ENCODE peak calls at places on chromosomes 5 and 9, in eight cellular contexts. One of them, this sample, is unnamed.

GRCh38 chr5:111953351-111954127 is 196.5 kb upstream of the NREP start:
- DNase-seq in GM12891: no peak
- DNase-seq in GM12892: no peak
- DNase-seq in prostate gland: no peak
- DNase-seq in gastrocnemius medialis: no peak
- DNase-seq in right lobe of liver: no peak
- DNase-seq in HCT116: no peak
- DNase-seq in body of pancreas: no peak
- DNase-seq in this sample: no peak

GRCh38 chr9:5876026-5876425 is 14.7 kb upstream of the MLANA start:
- DNase-seq in GM12891: no peak
- DNase-seq in GM12892: no peak
- DNase-seq in prostate gland: no peak
- DNase-seq in gastrocnemius medialis: no peak
- DNase-seq in right lobe of liver: no peak
- DNase-seq in HCT116: no peak
- DNase-seq in body of pancreas: no peak
- DNase-seq in this sample: no peak

GRCh38 chr5:168683247-168683926 is 104.2 kb upstream of the PANK3 start:
- DNase-seq in GM12891: no peak
- DNase-seq in GM12892: no peak
- DNase-seq in prostate gland: no peak
- DNase-seq in gastrocnemius medialis: no peak
- DNase-seq in right lobe of liver: no peak
- DNase-seq in HCT116: no peak
- DNase-seq in body of pancreas: no peak
- DNase-seq in this sample: peak

GRCh38 chr9:37262410-37262809 is 142.0 kb downstream of the ZCCHC7 start:
- DNase-seq in GM12891: no peak
- DNase-seq in GM12892: no peak
- DNase-seq in prostate gland: no peak
- DNase-seq in gastrocnemius medialis: no peak
- DNase-seq in right lobe of liver: no peak
- DNase-seq in HCT116: no peak
- DNase-seq in body of pancreas: peak
- DNase-seq in this sample: peak

GRCh38 chr9:135695642-135696041 is 3.6 kb downstream of the SOHLH1 start:
- DNase-seq in GM12891: no peak
- DNase-seq in GM12892: no peak
- DNase-seq in prostate gland: no peak
- DNase-seq in gastrocnemius medialis: no peak
- DNase-seq in right lobe of liver: no peak
- DNase-seq in HCT116: no peak
- DNase-seq in body of pancreas: no peak
- DNase-seq in this sample: no peak

GRCh38 chr9:130825051-130825651 is 9.9 kb upstream of the ABL1 start:
- DNase-seq in GM12891: no peak
- DNase-seq in GM12892: no peak
- DNase-seq in prostate gland: no peak
- DNase-seq in gastrocnemius medialis: no peak
- DNase-seq in right lobe of liver: no peak
- DNase-seq in HCT116: no peak
- DNase-seq in body of pancreas: no peak
- DNase-seq in this sample: no peak

GRCh38 chr9:113631811-113632665 is 168.5 kb downstream of the RGS3 start:
- DNase-seq in GM12891: no peak
- DNase-seq in GM12892: no peak
- DNase-seq in prostate gland: no peak
- DNase-seq in gastrocnemius medialis: no peak
- DNase-seq in right lobe of liver: no peak
- DNase-seq in HCT116: no peak
- DNase-seq in body of pancreas: no peak
- DNase-seq in this sample: no peak

GRCh38 chr9:131960805-131961495 is 118.7 kb downstream of the MED27 start:
- DNase-seq in GM12891: no peak
- DNase-seq in GM12892: no peak
- DNase-seq in prostate gland: no peak
- DNase-seq in gastrocnemius medialis: no peak
- DNase-seq in right lobe of liver: no peak
- DNase-seq in HCT116: no peak
- DNase-seq in body of pancreas: no peak
- DNase-seq in this sample: no peak

GRCh38 chr5:124747770-124748686 is 1.6 kb upstream of the ZNF608 start:
- DNase-seq in GM12891: no peak
- DNase-seq in GM12892: no peak
- DNase-seq in prostate gland: no peak
- DNase-seq in gastrocnemius medialis: no peak
- DNase-seq in right lobe of liver: no peak
- DNase-seq in HCT116: no peak
- DNase-seq in body of pancreas: no peak
- DNase-seq in this sample: peak

GRCh38 chr5:20367178-20367577 is 379.2 kb upstream of the CDH18 start:
- DNase-seq in GM12891: no peak
- DNase-seq in GM12892: no peak
- DNase-seq in prostate gland: peak
- DNase-seq in gastrocnemius medialis: no peak
- DNase-seq in right lobe of liver: peak
- DNase-seq in HCT116: no peak
- DNase-seq in body of pancreas: peak
- DNase-seq in this sample: no peak

GRCh38 chr5:88145603-88146467 is 122.8 kb downstream of the TMEM161B start:
- DNase-seq in GM12891: no peak
- DNase-seq in GM12892: no peak
- DNase-seq in prostate gland: no peak
- DNase-seq in gastrocnemius medialis: no peak
- DNase-seq in right lobe of liver: no peak
- DNase-seq in HCT116: no peak
- DNase-seq in body of pancreas: no peak
- DNase-seq in this sample: no peak

GRCh38 chr9:91623004-91623403 is 199.4 kb upstream of the NFIL3 start:
- DNase-seq in GM12891: no peak
- DNase-seq in GM12892: no peak
- DNase-seq in prostate gland: no peak
- DNase-seq in gastrocnemius medialis: no peak
- DNase-seq in right lobe of liver: no peak
- DNase-seq in HCT116: no peak
- DNase-seq in body of pancreas: no peak
- DNase-seq in this sample: no peak

GRCh38 chr9:93041108-93041802 is 17.2 kb upstream of the SUSD3 start:
- DNase-seq in GM12891: no peak
- DNase-seq in GM12892: no peak
- DNase-seq in prostate gland: no peak
- DNase-seq in gastrocnemius medialis: no peak
- DNase-seq in right lobe of liver: no peak
- DNase-seq in HCT116: peak
- DNase-seq in body of pancreas: no peak
- DNase-seq in this sample: no peak

GRCh38 chr5:61159841-61160240 is 2.4 kb downstream of the SMIM15 start:
- DNase-seq in GM12891: no peak
- DNase-seq in GM12892: no peak
- DNase-seq in prostate gland: no peak
- DNase-seq in gastrocnemius medialis: no peak
- DNase-seq in right lobe of liver: no peak
- DNase-seq in HCT116: no peak
- DNase-seq in body of pancreas: no peak
- DNase-seq in this sample: no peak

GRCh38 chr5:179697108-179697507 is 1.7 kb upstream of the CANX start:
- DNase-seq in GM12891: no peak
- DNase-seq in GM12892: no peak
- DNase-seq in prostate gland: no peak
- DNase-seq in gastrocnemius medialis: no peak
- DNase-seq in right lobe of liver: peak
- DNase-seq in HCT116: no peak
- DNase-seq in body of pancreas: no peak
- DNase-seq in this sample: no peak

GRCh38 chr5:179696605-179697004 is 2.2 kb upstream of the CANX start:
- DNase-seq in GM12891: no peak
- DNase-seq in GM12892: no peak
- DNase-seq in prostate gland: no peak
- DNase-seq in gastrocnemius medialis: no peak
- DNase-seq in right lobe of liver: no peak
- DNase-seq in HCT116: no peak
- DNase-seq in body of pancreas: no peak
- DNase-seq in this sample: peak

GRCh38 chr5:179698935-179699639 is at the start of gene CANX:
- DNase-seq in GM12891: no peak
- DNase-seq in GM12892: no peak
- DNase-seq in prostate gland: no peak
- DNase-seq in gastrocnemius medialis: no peak
- DNase-seq in right lobe of liver: no peak
- DNase-seq in HCT116: no peak
- DNase-seq in body of pancreas: no peak
- DNase-seq in this sample: no peak

GRCh38 chr5:179699640-179700298 is 1.0 kb downstream of the CANX start:
- DNase-seq in GM12891: no peak
- DNase-seq in GM12892: no peak
- DNase-seq in prostate gland: no peak
- DNase-seq in gastrocnemius medialis: no peak
- DNase-seq in right lobe of liver: no peak
- DNase-seq in HCT116: no peak
- DNase-seq in body of pancreas: peak
- DNase-seq in this sample: peak

DNA sequence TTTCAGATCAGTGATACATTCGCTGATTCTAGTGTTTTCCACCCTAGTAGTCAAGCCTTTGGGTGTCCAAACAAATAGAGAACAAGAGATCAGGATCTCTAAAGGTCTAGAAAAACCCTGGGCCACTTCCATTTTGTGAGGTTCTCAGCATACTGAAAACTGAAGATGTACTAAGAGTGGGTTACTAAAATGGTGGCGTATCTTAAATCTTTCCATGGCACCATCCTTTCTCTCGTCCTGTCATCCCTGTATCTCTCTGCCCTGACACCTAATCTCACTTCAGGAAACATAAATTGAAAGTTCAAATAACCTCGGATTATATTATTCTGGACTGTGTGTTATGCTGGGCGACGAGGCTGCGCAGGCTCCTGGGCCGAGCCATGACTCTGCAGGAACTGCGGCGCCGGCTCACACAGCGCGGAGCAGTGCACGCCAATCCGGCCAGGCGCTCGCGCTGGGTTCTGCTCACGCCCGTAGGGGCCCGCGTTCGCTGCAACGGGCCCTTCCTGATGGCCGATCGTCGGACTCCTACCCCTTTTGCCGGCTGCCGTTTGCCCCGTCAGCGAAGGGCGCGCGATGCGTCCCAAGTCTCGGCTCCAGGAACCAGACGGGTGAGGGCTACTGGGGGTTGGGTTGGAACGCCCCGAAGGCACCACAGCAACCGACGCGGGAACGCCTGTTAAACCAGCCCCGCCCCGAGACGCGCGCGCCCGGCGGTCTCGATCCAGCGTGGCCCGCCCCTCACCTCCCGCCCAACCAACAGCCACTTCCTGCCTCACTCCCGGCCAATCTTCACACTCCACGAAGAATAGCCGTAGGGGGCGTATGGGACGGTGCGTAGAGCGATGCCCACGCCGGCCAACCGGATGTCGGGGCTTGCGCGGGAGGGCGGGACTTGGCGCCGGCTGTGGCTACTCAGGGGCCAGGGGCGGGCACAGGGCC is 503 bp upstream of the CANX start:
- DNase-seq in GM12891: peak
- DNase-seq in GM12892: peak
- DNase-seq in prostate gland: peak
- DNase-seq in gastrocnemius medialis: peak
- DNase-seq in right lobe of liver: peak
- DNase-seq in HCT116: peak
- DNase-seq in body of pancreas: peak
- DNase-seq in this sample: peak
- TF ChIP-seq POLR2A in GM12891: peak
- TF ChIP-seq POLR2A in GM12892: peak
- TF ChIP-seq POLR2A in prostate gland: peak
- TF ChIP-seq POLR2A in gastrocnemius medialis: peak
- TF ChIP-seq POLR2A in right lobe of liver: peak
- TF ChIP-seq POLR2A in HCT116: peak
- TF ChIP-seq POLR2A in body of pancreas: peak
- TF ChIP-seq POLR2A in this sample: peak

GRCh38 chr5:115543365-115543700 is 1.2 kb downstream of the FEM1C start:
- DNase-seq in GM12891: no peak
- DNase-seq in GM12892: no peak
- DNase-seq in prostate gland: peak
- DNase-seq in gastrocnemius medialis: no peak
- DNase-seq in right lobe of liver: no peak
- DNase-seq in HCT116: no peak
- DNase-seq in body of pancreas: peak
- DNase-seq in this sample: no peak
- TF ChIP-seq POLR2A in GM12891: no peak
- TF ChIP-seq POLR2A in GM12892: no peak
- TF ChIP-seq POLR2A in prostate gland: no peak
- TF ChIP-seq POLR2A in gastrocnemius medialis: no peak
- TF ChIP-seq POLR2A in right lobe of liver: no peak
- TF ChIP-seq POLR2A in HCT116: no peak
- TF ChIP-seq POLR2A in body of pancreas: no peak
- TF ChIP-seq POLR2A in this sample: no peak

GRCh38 chr9:127734747-127735529 is at the start of gene TOR2A:
- DNase-seq in GM12891: peak
- DNase-seq in GM12892: peak
- DNase-seq in prostate gland: peak
- DNase-seq in gastrocnemius medialis: peak
- DNase-seq in right lobe of liver: peak
- DNase-seq in HCT116: peak
- DNase-seq in body of pancreas: peak
- DNase-seq in this sample: peak
- TF ChIP-seq POLR2A in GM12891: no peak
- TF ChIP-seq POLR2A in GM12892: peak
- TF ChIP-seq POLR2A in prostate gland: peak
- TF ChIP-seq POLR2A in gastrocnemius medialis: peak
- TF ChIP-seq POLR2A in right lobe of liver: peak
- TF ChIP-seq POLR2A in HCT116: no peak
- TF ChIP-seq POLR2A in body of pancreas: peak
- TF ChIP-seq POLR2A in this sample: peak

GRCh38 chr5:143680672-143681259 is 131.2 kb upstream of the HMHB1 start:
- DNase-seq in GM12891: no peak
- DNase-seq in GM12892: no peak
- DNase-seq in prostate gland: no peak
- DNase-seq in gastrocnemius medialis: no peak
- DNase-seq in right lobe of liver: no peak
- DNase-seq in HCT116: no peak
- DNase-seq in body of pancreas: no peak
- DNase-seq in this sample: no peak

GRCh38 chr5:143685416-143685815 is 126.5 kb upstream of the HMHB1 start:
- DNase-seq in GM12891: no peak
- DNase-seq in GM12892: no peak
- DNase-seq in prostate gland: peak
- DNase-seq in gastrocnemius medialis: no peak
- DNase-seq in right lobe of liver: no peak
- DNase-seq in HCT116: no peak
- DNase-seq in body of pancreas: no peak
- DNase-seq in this sample: no peak

GRCh38 chr5:143682221-143682620 is 129.7 kb upstream of the HMHB1 start:
- DNase-seq in GM12891: no peak
- DNase-seq in GM12892: no peak
- DNase-seq in prostate gland: no peak
- DNase-seq in gastrocnemius medialis: no peak
- DNase-seq in right lobe of liver: no peak
- DNase-seq in HCT116: no peak
- DNase-seq in body of pancreas: no peak
- DNase-seq in this sample: no peak

GRCh38 chr5:143683459-143683858 is 128.5 kb upstream of the HMHB1 start:
- DNase-seq in GM12891: no peak
- DNase-seq in GM12892: no peak
- DNase-seq in prostate gland: no peak
- DNase-seq in gastrocnemius medialis: no peak
- DNase-seq in right lobe of liver: no peak
- DNase-seq in HCT116: no peak
- DNase-seq in body of pancreas: no peak
- DNase-seq in this sample: no peak

GRCh38 chr5:143682788-143683419 is 129.1 kb upstream of the HMHB1 start:
- DNase-seq in GM12891: no peak
- DNase-seq in GM12892: no peak
- DNase-seq in prostate gland: no peak
- DNase-seq in gastrocnemius medialis: no peak
- DNase-seq in right lobe of liver: no peak
- DNase-seq in HCT116: no peak
- DNase-seq in body of pancreas: no peak
- DNase-seq in this sample: no peak
- TF ChIP-seq POLR2A in GM12891: no peak
- TF ChIP-seq POLR2A in GM12892: no peak
- TF ChIP-seq POLR2A in prostate gland: no peak
- TF ChIP-seq POLR2A in gastrocnemius medialis: no peak
- TF ChIP-seq POLR2A in right lobe of liver: no peak
- TF ChIP-seq POLR2A in HCT116: no peak
- TF ChIP-seq POLR2A in body of pancreas: no peak
- TF ChIP-seq POLR2A in this sample: no peak

This sample was measured in NB4.